ENCODE peak calls at places on chromosome 21, in ten cellular contexts. S is GM12891, F is Panc1, P is HepG2, X is K562, H is prostate gland, M is HCT116, K is suprapubic skin, V is SK-N-MC, R is stomach. N is an unnamed sample.

GRCh38 chr21:25582888-25583287 is 24.4 kb downstream of the MRPL39 start:
- DNase-seq in F (no peak), S (no peak), K (no peak), P (no peak), V (no peak), M (no peak), X (no peak), R (no peak), H (no peak), N (no peak)

GRCh38 chr21:8993284-8993942 is 1528.0 kb upstream of the TPTE start:
- DNase-seq in H (no peak), X (no peak), F (peak), S (no peak), R (no peak), P (peak), M (no peak), K (no peak), V (no peak), N (no peak)

GRCh38 chr21:27564684-27565280 is 597.9 kb upstream of the ADAMTS5 start:
- DNase-seq in V (peak), R (peak), P (no peak), M (no peak), K (no peak), S (no peak), H (peak), X (no peak), F (no peak), N (no peak)

GRCh38 chr21:44090332-44090731 is 16.9 kb upstream of the PWP2 start:
- DNase-seq in F (no peak), P (no peak), R (peak), K (peak), X (no peak), S (no peak), H (peak), V (no peak), M (no peak), N (no peak)

GRCh38 chr21:31755027-31755426 is 23.1 kb upstream of the SCAF4 start:
- DNase-seq in V (no peak), K (no peak), H (no peak), X (no peak), R (no peak), S (no peak), F (no peak), M (no peak), P (no peak), N (no peak)

GRCh38 chr21:27796106-27796505 is 829.2 kb upstream of the ADAMTS5 start:
- DNase-seq in F (no peak), P (no peak), X (no peak), S (no peak), V (no peak), H (no peak), M (no peak), R (no peak), K (no peak), N (no peak)

GRCh38 chr21:34144224-34144623 is 70.8 kb downstream of the MRPS6 start:
- DNase-seq in S (no peak), F (no peak), P (no peak), M (no peak), H (no peak), X (no peak), R (no peak), K (no peak), V (no peak), N (no peak)

GRCh38 chr21:25887646-25888321 is 153.0 kb downstream of the GABPA start:
- DNase-seq in R (no peak), H (no peak), F (no peak), V (no peak), K (no peak), S (no peak), M (no peak), P (peak), X (no peak), N (no peak)

GRCh38 chr21:35886887-35887286 is 173.4 kb downstream of the SETD4 start:
- DNase-seq in R (no peak), K (no peak), H (no peak), M (no peak), P (no peak), F (no peak), V (no peak), X (no peak), S (no peak), N (no peak)

GRCh38 chr21:46297311-46298082 is 11.4 kb downstream of the YBEY start:
- DNase-seq in V (no peak), K (no peak), X (no peak), P (no peak), F (no peak), M (no peak), H (no peak), S (no peak), R (no peak), N (no peak)

GRCh38 chr21:28207776-28208175 is 784.9 kb downstream of the LTN1 start:
- DNase-seq in P (no peak), H (no peak), K (no peak), R (no peak), V (peak), X (no peak), F (no peak), S (no peak), M (no peak), N (no peak)

GRCh38 chr21:27648560-27648959 is 681.7 kb upstream of the ADAMTS5 start:
- DNase-seq in P (no peak), M (no peak), H (no peak), V (no peak), R (no peak), K (no peak), X (no peak), S (no peak), F (no peak), N (no peak)

GRCh38 chr21:16588433-16588860 is 858.7 kb downstream of the USP25 start:
- DNase-seq in R (peak), S (no peak), F (peak), V (no peak), P (no peak), H (peak), K (peak), X (no peak), M (no peak), N (no peak)

GRCh38 chr21:33643658-33644311 is 1.5 kb downstream of the ITSN1 start:
- DNase-seq in F (no peak), X (no peak), M (no peak), V (no peak), H (no peak), P (peak), K (no peak), S (no peak), R (no peak), N (no peak)

GRCh38 chr21:17859661-17860060 is 40.5 kb upstream of the C21orf91 start:
- DNase-seq in X (no peak), F (no peak), V (no peak), S (no peak), K (no peak), P (no peak), R (no peak), H (no peak), M (no peak), N (no peak)

GRCh38 chr21:36321325-36322082 is 1.5 kb downstream of the MORC3 start:
- DNase-seq in M (no peak), P (no peak), R (peak), S (no peak), X (no peak), K (no peak), V (no peak), H (peak), F (no peak), N (no peak)

GRCh38 chr21:28421716-28422480 is 570.8 kb downstream of the LTN1 start:
- DNase-seq in M (no peak), S (no peak), H (no peak), R (no peak), V (no peak), F (no peak), P (no peak), K (no peak), X (no peak), N (no peak)

GRCh38 chr21:39397651-39398385 is 47.8 kb downstream of the LCA5L start:
- DNase-seq in V (no peak), M (no peak), P (no peak), H (no peak), R (no peak), S (no peak), F (no peak), K (no peak), X (no peak), N (no peak)

GRCh38 chr21:17466166-17466565 is 46.7 kb upstream of the CXADR start:
- DNase-seq in R (peak), S (no peak), K (no peak), F (no peak), X (no peak), M (no peak), V (no peak), H (no peak), P (peak), N (no peak)

GRCh38 chr21:33047231-33047630 is 21.5 kb downstream of the OLIG2 start:
- DNase-seq in P (no peak), X (no peak), K (no peak), M (no peak), H (no peak), R (no peak), V (no peak), F (no peak), S (no peak), N (no peak)

GRCh38 chr21:31426235-31426797 is 82.3 kb upstream of the TIAM1 start:
- DNase-seq in M (no peak), V (no peak), R (no peak), X (no peak), F (no peak), P (no peak), S (no peak), H (no peak), K (no peak), N (no peak)

GRCh38 chr21:28132713-28133112 is 860.0 kb downstream of the LTN1 start:
- DNase-seq in K (no peak), S (no peak), R (no peak), H (no peak), X (no peak), P (no peak), V (no peak), M (no peak), F (no peak), N (no peak)

GRCh38 chr21:35053356-35054096 is 4.4 kb upstream of the RUNX1 start:
- DNase-seq in P (peak), X (no peak), S (no peak), F (no peak), M (no peak), H (no peak), R (no peak), V (no peak), K (no peak), N (no peak)

GRCh38 chr21:34219334-34220020 is 144.3 kb upstream of the KCNE2 start:
- DNase-seq in X (no peak), H (no peak), R (no peak), M (no peak), V (no peak), S (no peak), K (no peak), F (no peak), P (no peak), N (no peak)

GRCh38 chr21:44005071-44005470 is 7.0 kb upstream of the TRAPPC10 start:
- DNase-seq in K (peak), R (no peak), P (no peak), H (no peak), M (no peak), V (no peak), F (no peak), X (no peak), S (no peak), N (no peak)

GRCh38 chr21:40194181-40194580 is 326.9 kb downstream of the PCP4 start:
- DNase-seq in F (no peak), M (no peak), V (no peak), H (no peak), X (no peak), S (no peak), R (no peak), K (no peak), P (no peak), N (no peak)

GRCh38 chr21:23853796-23854379 is 1753.4 kb downstream of the MRPL39 start:
- DNase-seq in H (no peak), X (peak), S (peak), K (no peak), M (no peak), V (peak), R (no peak), P (no peak), F (no peak), N (no peak)

GRCh38 chr21:20882462-20883415 is 115.5 kb upstream of the NCAM2 start:
- DNase-seq in X (peak), V (no peak), S (no peak), F (peak), H (no peak), M (peak), P (no peak), K (no peak), R (peak), N (no peak)

GRCh38 chr21:34790341-34790740 is 121.5 kb downstream of the CLIC6 start:
- DNase-seq in V (no peak), R (no peak), F (no peak), K (no peak), H (no peak), M (no peak), S (no peak), P (no peak), X (no peak), N (no peak)

GRCh38 chr21:23478381-23478780 is 2128.9 kb downstream of the MRPL39 start:
- DNase-seq in F (no peak), H (no peak), R (no peak), M (no peak), P (no peak), X (no peak), V (no peak), K (no peak), S (no peak), N (no peak)

GRCh38 chr21:18477059-18477458 is 73.5 kb upstream of the TMPRSS15 start:
- DNase-seq in S (no peak), H (no peak), R (no peak), K (no peak), M (no peak), X (no peak), V (no peak), P (no peak), F (no peak), N (no peak)

GRCh38 chr21:32190491-32191144 is 88.2 kb downstream of the MIS18A start:
- DNase-seq in F (no peak), H (no peak), P (no peak), R (no peak), S (no peak), K (no peak), M (no peak), V (no peak), X (no peak), N (no peak)

GRCh38 chr21:35664683-35665082 is 395.6 kb downstream of the SETD4 start:
- DNase-seq in V (no peak), P (peak), S (no peak), F (no peak), X (no peak), M (peak), H (no peak), R (no peak), K (no peak), N (no peak)

GRCh38 chr21:20452935-20453334 is 545.3 kb upstream of the NCAM2 start:
- DNase-seq in K (no peak), F (no peak), M (no peak), P (no peak), R (no peak), S (no peak), H (no peak), X (no peak), V (no peak), N (no peak)

GRCh38 chr21:42558846-42559245 is 45.2 kb downstream of the SLC37A1 start:
- DNase-seq in K (peak), F (no peak), V (no peak), S (no peak), M (no peak), X (no peak), H (no peak), R (no peak), P (no peak), N (no peak)
- TF ChIP-seq POLR2AphosphoS5 in K (no peak), F (no peak), V (no peak), S (no peak), M (no peak), X (no peak), H (no peak), R (no peak), P (no peak), N (no peak)

DNA sequence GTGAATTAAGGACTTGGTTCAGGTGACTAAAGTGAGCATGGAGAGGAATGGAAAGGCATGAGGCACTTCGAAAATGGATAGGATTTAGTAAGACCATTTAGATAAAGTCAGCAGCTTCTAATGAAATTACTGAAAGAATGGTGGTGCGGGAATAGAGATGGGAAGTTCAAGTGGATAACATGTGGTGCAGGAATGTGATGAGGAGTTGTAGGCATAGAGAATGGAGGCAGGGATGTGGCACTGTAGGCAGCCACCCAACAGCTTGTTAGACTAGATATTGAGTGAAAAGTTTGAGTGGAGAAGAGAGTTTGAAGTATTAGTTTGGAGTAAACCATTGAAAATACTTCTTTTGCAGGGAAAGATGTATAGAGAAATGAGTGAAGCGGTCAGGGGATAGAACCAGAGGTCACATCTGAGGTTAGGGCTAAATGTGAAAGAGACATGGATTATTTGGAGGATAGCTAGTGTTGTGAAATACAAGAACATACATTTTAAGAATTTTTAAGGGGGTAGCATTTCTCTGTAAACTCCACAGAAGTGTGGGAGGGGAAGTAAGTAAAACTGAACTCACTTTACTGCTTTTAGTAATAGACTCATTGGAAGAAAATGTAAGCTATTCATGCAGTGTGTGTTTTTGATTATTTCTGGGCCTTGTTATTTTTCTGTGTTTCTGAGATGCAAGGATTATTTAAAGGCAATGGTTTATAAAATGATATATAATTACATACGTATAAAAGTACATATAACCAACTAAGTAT is 46.2 kb downstream of the DYRK1A start:
- DNase-seq in H (no peak), F (no peak), S (no peak), P (no peak), X (no peak), M (no peak), V (no peak), R (no peak), K (no peak), N (no peak)
- TF ChIP-seq POLR2AphosphoS5 in H (no peak), F (no peak), S (no peak), P (no peak), X (no peak), M (no peak), V (no peak), R (no peak), K (no peak), N (no peak)

DNA sequence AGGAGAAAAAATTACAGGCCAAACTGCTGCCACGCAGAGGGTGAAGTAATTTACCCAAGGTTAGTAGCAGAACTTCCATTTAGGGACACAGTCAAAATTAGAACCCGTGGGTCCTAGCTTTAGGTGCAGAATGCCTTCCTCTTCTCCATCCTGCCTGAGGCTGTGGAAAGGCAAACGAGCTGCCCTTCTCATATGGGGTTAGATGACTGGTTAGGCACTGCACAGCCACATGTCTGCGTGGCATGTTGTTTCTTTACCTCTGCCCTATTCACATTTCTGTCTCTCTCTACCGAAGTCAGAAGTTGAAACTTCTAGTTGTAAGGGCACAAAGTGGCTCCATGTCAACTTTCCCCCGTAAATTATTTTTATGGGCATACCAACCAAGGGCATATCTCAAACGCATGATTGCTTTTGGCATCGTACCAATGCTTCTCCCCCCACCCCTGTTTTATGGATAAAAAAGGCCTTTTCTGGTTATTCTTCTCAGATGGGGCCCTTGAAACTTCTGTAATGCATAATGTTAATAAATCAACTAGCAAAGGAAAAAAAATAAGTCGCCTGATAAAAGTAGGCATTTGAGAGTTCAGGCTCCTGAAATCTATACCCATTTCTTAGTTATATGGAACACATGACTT is 139.5 kb upstream of the NRIP1 start:
- DNase-seq in M (no peak), F (no peak), X (no peak), V (no peak), P (no peak), R (no peak), S (no peak), H (no peak), K (no peak), N (no peak)
- TF ChIP-seq POLR2AphosphoS5 in M (no peak), F (no peak), X (no peak), V (no peak), P (no peak), R (no peak), S (no peak), H (no peak), K (no peak), N (no peak)

GRCh38 chr21:41447356-41447755 is 21.3 kb downstream of the MX1 start:
- DNase-seq in V (no peak), R (no peak), X (no peak), M (no peak), K (peak), H (no peak), S (no peak), P (no peak), F (no peak), N (no peak)

GRCh38 chr21:41451753-41452676 is 26.0 kb downstream of the MX1 start:
- DNase-seq in X (no peak), V (no peak), K (peak), M (no peak), P (no peak), R (peak), H (no peak), F (no peak), S (no peak), N (no peak)

GRCh38 chr21:41453198-41453597 is 27.2 kb downstream of the MX1 start:
- DNase-seq in V (no peak), M (no peak), P (no peak), X (no peak), S (no peak), R (no peak), F (no peak), K (no peak), H (no peak), N (no peak)

GRCh38 chr21:41446571-41446970 is 20.5 kb downstream of the MX1 start:
- DNase-seq in F (no peak), R (no peak), X (no peak), V (no peak), P (no peak), H (no peak), M (no peak), K (peak), S (no peak), N (no peak)

DNA sequence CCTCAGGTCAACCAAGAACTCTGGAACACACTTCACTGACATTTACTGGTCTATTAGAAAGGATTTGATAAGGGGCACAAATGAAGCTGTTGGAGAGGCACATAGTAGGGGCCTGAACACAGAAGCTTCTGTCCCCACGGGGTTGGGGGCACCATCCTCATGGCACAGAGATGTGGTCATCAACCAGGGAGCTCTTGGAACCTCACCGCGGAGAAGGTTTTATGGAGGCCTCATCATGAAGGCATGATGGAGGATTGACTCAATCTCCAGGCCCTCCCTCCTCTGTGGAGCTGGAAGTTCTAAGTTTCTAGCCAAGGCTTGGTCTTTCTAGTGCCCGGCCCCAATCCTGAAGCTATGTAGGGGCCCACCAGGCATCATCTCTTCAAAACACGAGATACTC is 23.6 kb downstream of the MX1 start:
- DNase-seq in K (peak), V (no peak), P (no peak), H (no peak), M (no peak), S (no peak), R (peak), X (no peak), F (no peak), N (no peak)
- TF ChIP-seq POLR2AphosphoS5 in K (no peak), V (no peak), P (no peak), H (no peak), M (no peak), S (peak), R (no peak), X (no peak), F (no peak), N (peak)

DNA sequence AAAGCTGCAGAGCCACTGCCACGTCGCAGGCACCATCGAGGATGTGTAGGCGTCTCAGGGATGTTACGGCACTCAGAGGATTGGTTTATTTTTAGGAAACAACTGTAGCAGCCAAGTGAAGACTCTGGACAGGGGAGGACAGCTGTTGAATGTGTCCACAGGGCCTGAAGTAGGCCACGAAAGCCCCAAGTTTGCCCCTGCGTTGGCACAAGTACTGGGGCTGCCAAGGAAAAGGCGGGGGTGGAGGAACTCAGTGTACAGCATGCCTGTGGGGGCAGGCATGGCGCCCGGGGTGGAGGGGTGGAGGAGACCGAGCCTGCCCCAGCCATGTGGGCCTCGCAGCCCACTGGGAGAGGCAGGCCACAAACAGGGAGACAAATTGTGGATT is 89.7 kb downstream of the ADARB1 start:
- DNase-seq in K (peak), V (no peak), R (no peak), H (no peak), S (no peak), P (no peak), M (no peak), F (no peak), X (no peak), N (no peak)
- TF ChIP-seq POLR2AphosphoS5 in K (no peak), V (no peak), R (no peak), H (no peak), S (no peak), P (no peak), M (no peak), F (no peak), X (no peak), N (no peak)

N was measured in GM12892.